ENCODE peak calls at places on chromosomes 3 and 15, in six cellular contexts. One of them, this sample, is unnamed. For H3K4me1, the result is how much of the 10 kb centered on the place peaks cover.

GRCh38 chr3:14935577-14936345 is 11.6 kb upstream of the NR2C2 start:
- ATAC-seq in A549: no peak
- ATAC-seq in GM12878: no peak
- ATAC-seq in K562: peak
- ATAC-seq in upper lobe of left lung: no peak
- ATAC-seq in HepG2: peak
- ATAC-seq in this sample: no peak

GRCh38 chr3:66441124-66441523 is 59.7 kb downstream of the LRIG1 start:
- ATAC-seq in A549: no peak
- ATAC-seq in GM12878: no peak
- ATAC-seq in HepG2: no peak
- ATAC-seq in upper lobe of left lung: no peak
- ATAC-seq in K562: no peak
- ATAC-seq in this sample: no peak

GRCh38 chr3:24401090-24401810 is 93.4 kb downstream of the THRB start:
- ATAC-seq in A549: no peak
- ATAC-seq in K562: peak
- ATAC-seq in HepG2: no peak
- ATAC-seq in GM12878: no peak
- ATAC-seq in upper lobe of left lung: no peak
- ATAC-seq in this sample: peak

GRCh38 chr3:72080800-72081199 is 295.9 kb upstream of the PROK2 start:
- ATAC-seq in HepG2: no peak
- ATAC-seq in A549: no peak
- ATAC-seq in K562: no peak
- ATAC-seq in upper lobe of left lung: no peak
- ATAC-seq in GM12878: no peak
- ATAC-seq in this sample: no peak

GRCh38 chr3:63951901-63952594 is 39.9 kb upstream of the SCAANT1 start:
- ATAC-seq in HepG2: no peak
- ATAC-seq in K562: no peak
- ATAC-seq in GM12878: peak
- ATAC-seq in A549: no peak
- ATAC-seq in upper lobe of left lung: no peak
- ATAC-seq in this sample: no peak

GRCh38 chr3:46690798-46691197 is 2.7 kb downstream of the ALS2CL start:
- ATAC-seq in A549: no peak
- ATAC-seq in K562: no peak
- ATAC-seq in upper lobe of left lung: peak
- ATAC-seq in HepG2: no peak
- ATAC-seq in GM12878: no peak
- ATAC-seq in this sample: no peak

GRCh38 chr3:95036526-95037021 is 973.7 kb downstream of the NSUN3 start:
- ATAC-seq in upper lobe of left lung: no peak
- ATAC-seq in HepG2: no peak
- ATAC-seq in A549: no peak
- ATAC-seq in GM12878: no peak
- ATAC-seq in K562: no peak
- ATAC-seq in this sample: no peak

GRCh38 chr3:71064288-71064975 is 519.1 kb downstream of the FOXP1 start:
- ATAC-seq in HepG2: peak
- ATAC-seq in K562: peak
- ATAC-seq in upper lobe of left lung: peak
- ATAC-seq in A549: peak
- ATAC-seq in GM12878: peak
- ATAC-seq in this sample: peak

GRCh38 chr3:51999861-52000260 is 4.2 kb upstream of the RPL29 start:
- ATAC-seq in HepG2: no peak
- ATAC-seq in upper lobe of left lung: no peak
- ATAC-seq in GM12878: no peak
- ATAC-seq in A549: no peak
- ATAC-seq in K562: no peak
- ATAC-seq in this sample: no peak

GRCh38 chr3:51814034-51814433 is 35.0 kb upstream of the IQCF6 start:
- ATAC-seq in HepG2: no peak
- ATAC-seq in K562: no peak
- ATAC-seq in GM12878: no peak
- ATAC-seq in A549: no peak
- ATAC-seq in upper lobe of left lung: no peak
- ATAC-seq in this sample: no peak

GRCh38 chr3:172128852-172129251 is 89.5 kb downstream of the FNDC3B start:
- ATAC-seq in K562: no peak
- ATAC-seq in A549: no peak
- ATAC-seq in upper lobe of left lung: no peak
- ATAC-seq in HepG2: no peak
- ATAC-seq in GM12878: no peak
- ATAC-seq in this sample: no peak

GRCh38 chr3:184134746-184135148 is 411 bp upstream of the EIF2B5 start:
- ATAC-seq in upper lobe of left lung: peak
- ATAC-seq in GM12878: peak
- ATAC-seq in HepG2: peak
- ATAC-seq in K562: peak
- ATAC-seq in A549: peak
- ATAC-seq in this sample: no peak

GRCh38 chr15:32715276-32715675 is 2.5 kb upstream of the GREM1 start:
- ATAC-seq in HepG2: no peak
- ATAC-seq in A549: no peak
- ATAC-seq in GM12878: peak
- ATAC-seq in upper lobe of left lung: no peak
- ATAC-seq in K562: no peak
- ATAC-seq in this sample: no peak

GRCh38 chr15:40746916-40747418 is 8.1 kb downstream of the RMDN3 start:
- ATAC-seq in HepG2: no peak
- ATAC-seq in A549: no peak
- ATAC-seq in GM12878: no peak
- ATAC-seq in upper lobe of left lung: peak
- ATAC-seq in K562: peak
- ATAC-seq in this sample: no peak

GRCh38 chr3:19950316-19950715 is 3.4 kb downstream of the RAB5A start:
- ATAC-seq in K562: no peak
- ATAC-seq in upper lobe of left lung: no peak
- ATAC-seq in GM12878: no peak
- ATAC-seq in A549: no peak
- ATAC-seq in HepG2: no peak
- ATAC-seq in this sample: no peak

GRCh38 chr15:55991841-55992768 is 1.3 kb downstream of the NEDD4 start:
- ATAC-seq in K562: no peak
- ATAC-seq in GM12878: no peak
- ATAC-seq in HepG2: no peak
- ATAC-seq in upper lobe of left lung: no peak
- ATAC-seq in A549: no peak
- ATAC-seq in this sample: no peak

GRCh38 chr3:42541079-42541478 is 38.6 kb downstream of the VIPR1 start:
- ATAC-seq in HepG2: no peak
- ATAC-seq in GM12878: no peak
- ATAC-seq in A549: no peak
- ATAC-seq in K562: no peak
- ATAC-seq in upper lobe of left lung: no peak
- ATAC-seq in this sample: no peak

GRCh38 chr15:87597346-87598052 is 659.0 kb downstream of the NTRK3 start:
- ATAC-seq in upper lobe of left lung: peak
- ATAC-seq in K562: peak
- ATAC-seq in HepG2: no peak
- ATAC-seq in A549: no peak
- ATAC-seq in GM12878: no peak
- ATAC-seq in this sample: no peak

GRCh38 chr15:86649277-86649676 is 569.6 kb downstream of the AGBL1 start:
- ATAC-seq in K562: no peak
- ATAC-seq in HepG2: no peak
- ATAC-seq in A549: no peak
- ATAC-seq in GM12878: no peak
- ATAC-seq in upper lobe of left lung: no peak
- ATAC-seq in this sample: no peak

GRCh38 chr15:92048739-92049138 is 195.2 kb downstream of the SLCO3A1 start:
- ATAC-seq in K562: no peak
- ATAC-seq in HepG2: no peak
- ATAC-seq in GM12878: no peak
- ATAC-seq in A549: no peak
- ATAC-seq in upper lobe of left lung: no peak
- ATAC-seq in this sample: no peak

GRCh38 chr15:90420488-90420850 is 32.4 kb downstream of the IQGAP1 start:
- ATAC-seq in GM12878: no peak
- ATAC-seq in HepG2: no peak
- ATAC-seq in A549: peak
- ATAC-seq in K562: no peak
- ATAC-seq in upper lobe of left lung: no peak
- ATAC-seq in this sample: no peak

GRCh38 chr15:43975750-43976149 is 148.9 kb downstream of the WDR76 start:
- ATAC-seq in HepG2: no peak
- ATAC-seq in upper lobe of left lung: no peak
- ATAC-seq in GM12878: no peak
- ATAC-seq in A549: no peak
- ATAC-seq in K562: no peak
- ATAC-seq in this sample: no peak

DNA sequence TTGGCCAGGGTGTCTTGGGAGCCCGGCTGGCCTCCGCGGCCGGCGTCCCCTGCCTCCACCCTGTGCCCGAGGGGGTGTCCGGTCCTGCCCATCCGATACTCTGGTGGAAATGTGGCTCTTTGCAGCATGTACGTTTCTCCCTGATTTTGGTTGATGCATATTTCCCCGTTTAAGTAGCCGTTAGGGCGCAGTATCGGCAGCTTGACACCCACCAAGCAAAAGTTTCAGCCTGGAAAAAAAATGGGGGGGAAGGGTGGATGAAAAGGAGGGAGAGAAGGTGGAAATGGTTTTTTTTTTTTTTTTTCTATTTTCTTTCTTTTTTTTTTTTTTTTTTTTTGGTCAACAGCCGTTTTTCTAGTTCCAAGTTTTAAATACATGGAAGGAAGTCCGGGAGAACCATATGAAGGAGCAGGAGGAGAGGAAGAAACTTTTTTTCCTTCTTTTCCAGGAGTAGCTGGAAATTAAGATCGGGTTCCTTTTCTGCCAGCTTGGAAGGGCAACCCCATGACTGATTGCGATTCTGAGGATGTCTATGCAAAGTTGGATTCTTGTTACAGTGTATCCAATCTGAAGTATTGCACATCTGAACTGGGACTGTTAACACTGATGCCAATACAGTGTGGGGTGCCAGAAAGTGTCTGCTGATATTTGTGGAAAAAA is 1.5 kb downstream of the RAP2B start:
- ATAC-seq in A549: no peak
- ATAC-seq in HepG2: no peak
- ATAC-seq in GM12878: no peak
- ATAC-seq in K562: peak
- ATAC-seq in upper lobe of left lung: no peak
- ATAC-seq in this sample: no peak
- H3K4me1 ChIP-seq in A549: under half
- H3K4me1 ChIP-seq in HepG2: under half
- H3K4me1 ChIP-seq in GM12878: under half
- H3K4me1 ChIP-seq in K562: under half
- H3K4me1 ChIP-seq in upper lobe of left lung: under half
- H3K4me1 ChIP-seq in this sample: half or more

GRCh38 chr3:40805456-40805855 is 280.7 kb downstream of the ZNF621 start:
- ATAC-seq in K562: no peak
- ATAC-seq in upper lobe of left lung: no peak
- ATAC-seq in GM12878: no peak
- ATAC-seq in A549: no peak
- ATAC-seq in HepG2: no peak
- ATAC-seq in this sample: no peak

DNA sequence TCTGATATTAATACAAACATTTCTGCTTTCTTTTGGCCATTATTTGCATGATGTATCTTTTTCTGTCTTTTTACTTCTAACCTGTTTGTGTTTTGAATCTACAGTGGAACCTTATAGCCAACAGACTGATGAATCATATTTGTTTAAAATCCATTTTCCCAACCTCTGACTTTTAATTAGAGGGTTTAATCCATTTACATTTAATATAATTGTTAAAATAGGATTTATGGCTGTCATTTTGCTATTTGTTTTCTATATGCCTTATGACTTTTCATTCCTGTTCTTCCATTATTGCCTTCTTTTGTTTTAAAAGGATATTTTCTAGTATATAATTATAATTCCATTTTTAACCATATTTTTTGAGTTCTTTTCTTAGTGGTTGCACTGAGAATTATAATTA is 286.1 kb downstream of the ZNF621 start:
- ATAC-seq in A549: no peak
- ATAC-seq in HepG2: no peak
- ATAC-seq in GM12878: no peak
- ATAC-seq in upper lobe of left lung: no peak
- ATAC-seq in K562: no peak
- ATAC-seq in this sample: no peak
- TF ChIP-seq EP300 in A549: no peak
- TF ChIP-seq EP300 in HepG2: no peak
- TF ChIP-seq EP300 in GM12878: no peak
- TF ChIP-seq EP300 in upper lobe of left lung: no peak
- TF ChIP-seq EP300 in K562: no peak
- TF ChIP-seq EP300 in this sample: no peak

GRCh38 chr15:49328941-49329340 is 94.1 kb upstream of the FGF7 start:
- ATAC-seq in GM12878: no peak
- ATAC-seq in A549: no peak
- ATAC-seq in HepG2: no peak
- ATAC-seq in K562: no peak
- ATAC-seq in upper lobe of left lung: no peak
- ATAC-seq in this sample: no peak
- H3K4me1 ChIP-seq in GM12878: under half
- H3K4me1 ChIP-seq in A549: under half
- H3K4me1 ChIP-seq in HepG2: under half
- H3K4me1 ChIP-seq in K562: under half
- H3K4me1 ChIP-seq in upper lobe of left lung: under half
- H3K4me1 ChIP-seq in this sample: under half

GRCh38 chr3:36909181-36909580 is 35.7 kb downstream of the TRANK1 start:
- ATAC-seq in upper lobe of left lung: no peak
- ATAC-seq in A549: no peak
- ATAC-seq in GM12878: no peak
- ATAC-seq in K562: no peak
- ATAC-seq in HepG2: no peak
- ATAC-seq in this sample: no peak

GRCh38 chr3:36907911-36908646 is 36.8 kb downstream of the TRANK1 start:
- ATAC-seq in upper lobe of left lung: peak
- ATAC-seq in K562: peak
- ATAC-seq in GM12878: peak
- ATAC-seq in HepG2: peak
- ATAC-seq in A549: peak
- ATAC-seq in this sample: peak

GRCh38 chr3:36908647-36909180 is 36.1 kb downstream of the TRANK1 start:
- ATAC-seq in upper lobe of left lung: no peak
- ATAC-seq in GM12878: peak
- ATAC-seq in HepG2: peak
- ATAC-seq in K562: no peak
- ATAC-seq in A549: no peak
- ATAC-seq in this sample: no peak

GRCh38 chr3:36911990-36912804 is 32.7 kb downstream of the TRANK1 start:
- ATAC-seq in A549: peak
- ATAC-seq in upper lobe of left lung: peak
- ATAC-seq in HepG2: peak
- ATAC-seq in GM12878: peak
- ATAC-seq in K562: peak
- ATAC-seq in this sample: no peak

DNA sequence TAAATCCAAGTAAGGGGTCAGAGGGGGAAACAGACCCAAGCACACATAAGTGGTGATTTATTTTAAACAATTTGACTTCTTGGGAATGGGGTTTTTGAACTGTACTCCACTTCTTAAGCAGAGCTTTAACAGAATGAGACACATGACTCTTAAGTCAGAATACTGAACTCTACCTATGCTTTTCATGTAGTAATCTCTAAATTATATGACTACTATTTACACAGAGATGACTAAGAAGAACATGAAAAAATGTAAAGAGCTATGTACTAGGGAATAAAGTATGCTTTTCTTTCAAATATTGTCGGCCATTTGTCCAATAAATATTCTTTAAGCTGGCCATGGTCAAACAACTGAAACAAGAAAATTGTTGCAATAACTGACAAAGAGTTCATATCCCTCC is 35.2 kb downstream of the TRANK1 start:
- ATAC-seq in upper lobe of left lung: no peak
- ATAC-seq in K562: no peak
- ATAC-seq in A549: no peak
- ATAC-seq in HepG2: no peak
- ATAC-seq in GM12878: no peak
- ATAC-seq in this sample: no peak
- TF ChIP-seq EP300 in upper lobe of left lung: no peak
- TF ChIP-seq EP300 in K562: no peak
- TF ChIP-seq EP300 in A549: no peak
- TF ChIP-seq EP300 in HepG2: no peak
- TF ChIP-seq EP300 in GM12878: no peak
- TF ChIP-seq EP300 in this sample: no peak